ENCODE peak calls at places on chromosomes 3 and 15, in four cellular contexts. T is PC-3, U is SK-N-SH, O is hepatocyte. K is an unnamed sample.

GRCh38 chr15:88882745-88883144 is 12.6 kb downstream of the HAPLN3 start:
- DNase-seq in T (peak; percentile 16), U (no peak), O (no peak), K (no peak)

GRCh38 chr15:29348308-29348914 is 78.8 kb upstream of the NSMCE3 start:
- DNase-seq in T (no peak), U (no peak), O (peak; percentile 66), K (no peak)

GRCh38 chr3:181313379-181313778 is 323.8 kb upstream of the DNAJC19 start:
- DNase-seq in T (no peak), U (no peak), O (no peak), K (no peak)

GRCh38 chr15:50241684-50242450 is 23.7 kb downstream of the HDC start:
- DNase-seq in T (peak; percentile 36), U (no peak), O (no peak), K (no peak)

GRCh38 chr15:81789403-81789802 is 256.4 kb downstream of the MEX3B start:
- DNase-seq in T (no peak), U (no peak), O (no peak), K (no peak)

GRCh38 chr3:194572131-194572789 is 61.0 kb downstream of the TMEM44 start:
- DNase-seq in T (no peak), U (no peak), O (peak; percentile 91), K (no peak)

GRCh38 chr3:191362524-191363090 is 32.3 kb upstream of the UTS2B start:
- DNase-seq in T (no peak), U (no peak), O (no peak), K (no peak)

GRCh38 chr3:53566450-53567145 is 72.2 kb downstream of the CACNA1D start:
- DNase-seq in T (no peak), U (no peak), O (no peak), K (no peak)

GRCh38 chr3:122628567-122628966 is 51.1 kb downstream of the PARP15 start:
- DNase-seq in T (peak; percentile 76), U (no peak), O (no peak), K (no peak)

GRCh38 chr3:29716213-29716612 is 435.3 kb downstream of the RBMS3 start:
- DNase-seq in T (no peak), U (no peak), O (no peak), K (no peak)

GRCh38 chr3:11705049-11705448 is 61.3 kb upstream of the VGLL4 start:
- DNase-seq in T (no peak), U (no peak), O (no peak), K (no peak)

GRCh38 chr3:144363856-144364255 is 392.2 kb downstream of the DIPK2A start:
- DNase-seq in T (no peak), U (no peak), O (no peak), K (no peak)

DNA sequence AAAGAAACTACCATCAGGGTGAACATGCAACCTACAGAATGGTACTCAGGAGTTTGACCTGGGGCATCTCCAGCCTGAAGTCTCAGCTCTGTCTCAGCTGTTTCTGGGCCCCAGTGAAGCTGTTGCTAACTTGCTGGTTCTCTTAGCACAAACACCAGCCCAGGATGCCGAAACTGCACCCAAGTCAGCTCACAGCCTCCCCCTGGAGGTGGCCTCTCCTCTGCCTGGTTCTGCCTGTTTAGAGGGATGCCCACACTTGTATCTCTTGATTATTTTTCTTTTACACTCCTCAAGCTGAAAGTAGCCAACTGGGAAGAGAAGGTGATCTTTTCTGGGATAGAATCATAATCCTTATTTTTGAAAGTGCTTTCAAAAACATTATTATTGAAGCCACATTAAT is 289.0 kb upstream of the RASGRP1 start:
- DNase-seq in T (peak; percentile 36), U (no peak), O (peak; percentile 14), K (peak; percentile 11)
- TF ChIP-seq EZH2phosphoT487 in T (no peak), U (no peak), O (no peak), K (no peak)

DNA sequence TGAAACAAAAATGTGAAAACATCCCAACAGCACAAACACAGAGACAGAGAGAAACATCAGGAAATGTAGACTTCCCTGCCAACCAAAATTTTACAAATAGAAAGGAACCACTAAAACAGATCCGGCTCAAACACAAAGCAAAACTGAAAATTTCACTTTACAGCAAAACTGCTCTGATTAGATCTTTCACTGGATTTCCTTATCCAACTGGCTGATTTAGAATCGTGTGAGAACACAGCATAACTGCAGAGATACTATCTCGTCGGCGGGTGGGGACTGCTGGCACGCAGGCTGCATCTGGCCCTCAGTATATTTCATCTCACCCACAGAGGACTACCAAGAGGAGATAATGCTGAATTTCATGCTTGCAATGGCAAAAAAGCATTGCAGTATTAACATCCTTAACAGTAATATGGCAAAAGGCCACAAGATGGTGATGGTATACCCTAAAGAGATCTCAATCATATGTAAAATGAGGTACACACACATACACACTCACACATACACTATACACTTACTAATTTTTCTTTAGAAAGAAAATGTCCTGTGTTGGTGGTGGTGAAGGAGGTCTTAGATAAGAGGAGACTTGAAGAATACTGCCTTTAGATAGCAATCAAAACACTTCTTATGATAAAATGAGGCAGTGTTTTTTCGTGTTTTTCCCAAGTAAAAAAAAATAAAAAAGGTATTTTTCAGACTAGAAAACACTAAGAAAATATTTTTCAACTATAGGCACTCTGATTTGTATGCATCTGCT is 10.6 kb upstream of the LEO1 start:
- DNase-seq in T (peak; percentile 76), U (peak; percentile 75), O (peak; percentile 67), K (peak; percentile 88)
- H3K27ac ChIP-seq in T (peak overlapping the region; percentile 53), U (peak overlapping the region; percentile 97), O (peak overlapping the region; percentile 10), K (no peak overlapping the region)

DNA sequence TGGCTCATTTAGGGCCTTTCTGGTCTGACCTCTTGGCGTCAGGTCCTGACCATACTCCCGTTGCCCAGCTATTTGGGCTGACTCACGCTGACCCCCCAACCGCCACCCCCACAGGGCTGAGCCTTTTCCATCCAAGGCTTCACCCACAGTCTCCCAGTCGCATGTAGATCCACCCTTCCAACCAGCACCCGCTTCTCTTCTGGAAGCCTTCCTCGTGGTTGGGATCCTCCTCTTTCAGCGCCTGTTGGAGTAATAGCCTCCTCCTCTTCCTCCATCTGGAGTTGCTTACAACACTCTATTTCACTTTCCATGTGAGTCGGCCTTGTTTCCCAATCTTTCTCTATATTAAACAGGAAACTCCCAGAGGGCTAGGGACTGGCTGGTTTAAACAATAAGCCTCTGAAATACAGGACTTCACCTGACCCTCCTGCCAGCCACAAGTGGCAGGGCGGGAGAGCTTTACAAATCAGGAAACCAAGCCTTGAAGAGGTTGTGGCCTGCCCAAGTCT is 2.1 kb upstream of the ALAS1 start:
- DNase-seq in T (peak; percentile 44), U (no peak), O (no peak), K (no peak)
- TF ChIP-seq EZH2phosphoT487 in T (no peak), U (no peak), O (no peak), K (no peak)

GRCh38 chr3:12759097-12759679 is at the start of gene TMEM40:
- DNase-seq in T (peak; percentile 85), U (no peak), O (peak; percentile 59), K (no peak)
- H3K27ac ChIP-seq in T (peak within 1 kb of the TSS; percentile 79), U (peak within 1 kb of the TSS; percentile 64), O (peak within 1 kb of the TSS; percentile 77), K (no peak within 1 kb of the TSS)

GRCh38 chr3:185954366-185954723 is 16.5 kb upstream of the TRA2B start:
- DNase-seq in T (no peak), U (no peak), O (no peak), K (no peak)
- TF ChIP-seq EZH2phosphoT487 in T (no peak), U (no peak), O (no peak), K (no peak)